ENCODE peak calls at places on chromosomes 4 and X, in nine cellular contexts. J is tibial artery, R is AG09319, H is brain microvascular endothelial cell, I is T follicular helper cell, P is left colon, V is NCI-H460, K is GM12891, X is pons. B is an unnamed sample.

GRCh38 chr4:41269682-41270081 is 13.0 kb downstream of the UCHL1 start:
- DNase-seq in J (no peak), R (no peak), H (no peak), I (no peak), P (no peak), V (no peak), K (no peak), X (no peak), B (no peak)

GRCh38 chr4:134189480-134189879 is 12.1 kb downstream of the PABPC4L start:
- DNase-seq in J (no peak), R (no peak), H (no peak), I (no peak), P (no peak), V (no peak), K (no peak), X (no peak), B (no peak)

GRCh38 chrX:426881-427280 is 40.2 kb upstream of the PPP2R3B start:
- DNase-seq in J (no peak), R (no peak), H (peak; percentile 22), I (no peak), P (no peak), V (no peak), K (no peak), X (no peak), B (peak; percentile 45)

GRCh38 chr4:66279084-66279483 is 608.8 kb upstream of the EPHA5 start:
- DNase-seq in J (no peak), R (no peak), H (no peak), I (no peak), P (no peak), V (no peak), K (no peak), X (no peak), B (no peak)

GRCh38 chr4:25795566-25796454 is 67.0 kb downstream of the SEL1L3 start:
- DNase-seq in J (no peak), R (no peak), H (peak; percentile 84), I (no peak), P (no peak), V (no peak), K (no peak), X (no peak), B (peak; percentile 68)

GRCh38 chr4:134624365-134624764 is 422.8 kb upstream of the PABPC4L start:
- DNase-seq in J (no peak), R (no peak), H (no peak), I (no peak), P (no peak), V (no peak), K (no peak), X (no peak), B (no peak)

GRCh38 chr4:6520978-6521377 is 48.6 kb upstream of the PPP2R2C start:
- DNase-seq in J (no peak), R (no peak), H (no peak), I (no peak), P (no peak), V (no peak), K (no peak), X (no peak), B (no peak)

GRCh38 chr4:107258359-107258758 is 222.2 kb upstream of the DKK2 start:
- DNase-seq in J (no peak), R (no peak), H (peak; percentile 82), I (no peak), P (no peak), V (no peak), K (no peak), X (no peak), B (no peak)

GRCh38 chrX:50812995-50813842 is 775 bp downstream of the SHROOM4 start:
- DNase-seq in J (peak; percentile 63), R (no peak), H (peak; percentile 12), I (no peak), P (peak; percentile 28), V (peak; percentile 3), K (no peak), X (no peak), B (no peak)

GRCh38 chrX:132022115-132022862 is 813 bp upstream of the STK26 start:
- DNase-seq in J (no peak), R (no peak), H (no peak), I (no peak), P (no peak), V (no peak), K (no peak), X (no peak), B (no peak)

GRCh38 chrX:68079961-68080360 is 353.3 kb downstream of the OPHN1 start:
- DNase-seq in J (no peak), R (no peak), H (no peak), I (no peak), P (no peak), V (no peak), K (no peak), X (no peak), B (no peak)

GRCh38 chr4:86924805-86925204 is 10.0 kb upstream of the AFF1 start:
- DNase-seq in J (no peak), R (no peak), H (peak; percentile 50), I (no peak), P (no peak), V (no peak), K (no peak), X (no peak), B (no peak)

GRCh38 chr4:132504438-132504837 is 644.7 kb upstream of the PCDH10 start:
- DNase-seq in J (no peak), R (no peak), H (no peak), I (no peak), P (no peak), V (no peak), K (no peak), X (no peak), B (no peak)

GRCh38 chrX:11187001-11187400 is 75.9 kb downstream of the HCCS start:
- DNase-seq in J (no peak), R (no peak), H (no peak), I (no peak), P (no peak), V (no peak), K (no peak), X (no peak), B (no peak)

GRCh38 chrX:121161501-121161933 is 114.1 kb downstream of the GLUD2 start:
- DNase-seq in J (no peak), R (no peak), H (no peak), I (no peak), P (no peak), V (no peak), K (no peak), X (no peak), B (no peak)

GRCh38 chrX:45806410-45807121 is 605.9 kb upstream of the DIPK2B start:
- DNase-seq in J (no peak), R (peak; percentile 75), H (peak; percentile 84), I (peak; percentile 42), P (no peak), V (no peak), K (peak; percentile 6), X (peak; percentile 6), B (no peak)

GRCh38 chrX:124028177-124028576 is 66.7 kb downstream of the STAG2 start:
- DNase-seq in J (no peak), R (peak; percentile 7), H (peak; percentile 28), I (no peak), P (no peak), V (no peak), K (no peak), X (no peak), B (no peak)

GRCh38 chr4:103773691-103774231 is 54.0 kb upstream of the TACR3 start:
- DNase-seq in J (no peak), R (no peak), H (no peak), I (no peak), P (no peak), V (no peak), K (no peak), X (no peak), B (no peak)

GRCh38 chrX:129759576-129760061 is 20.1 kb upstream of the SASH3 start:
- DNase-seq in J (no peak), R (peak; percentile 28), H (peak; percentile 57), I (no peak), P (no peak), V (no peak), K (no peak), X (peak; percentile 77), B (no peak)

GRCh38 chr4:14749910-14750309 is 252.4 kb upstream of the CPEB2 start:
- DNase-seq in J (no peak), R (no peak), H (peak; percentile 31), I (no peak), P (peak; percentile 30), V (peak; percentile 8), K (no peak), X (peak; percentile 52), B (no peak)

B was measured in 8988T.